ENCODE peak calls at places on chromosome 13, in nine cellular contexts. Q is mammary epithelial cell, T is lower lobe of right lung, B is H9, M is HFFc6, Y is endothelial cell, V is AG04450, S is thoracic aorta, N is AG09319. H is an unnamed sample.

GRCh38 chr13:44155422-44156293 is 218.0 kb upstream of the SERP2 start:
- DNase-seq in Q (no peak), T (peak; percentile 56), B (peak; percentile 50), M (peak; percentile 24), Y (no peak), V (no peak), S (peak; percentile 18), N (no peak), H (no peak)

GRCh38 chr13:31310781-31311180 is 111.0 kb downstream of the B3GLCT start:
- DNase-seq in Q (peak; percentile 55), T (no peak), B (no peak), M (no peak), Y (no peak), V (no peak), S (no peak), N (no peak), H (no peak)

GRCh38 chr13:74026753-74027152 is 107.5 kb downstream of the KLF12 start:
- DNase-seq in Q (peak; percentile 25), T (no peak), B (peak; percentile 81), M (no peak), Y (peak; percentile 57), V (no peak), S (no peak), N (no peak), H (no peak)

GRCh38 chr13:52461265-52461664 is 6.0 kb downstream of the CKAP2 start:
- DNase-seq in Q (no peak), T (no peak), B (no peak), M (no peak), Y (no peak), V (no peak), S (no peak), N (no peak), H (no peak)

GRCh38 chr13:97648171-97648880 is 214.4 kb downstream of the RAP2A start:
- DNase-seq in Q (peak; percentile 83), T (no peak), B (no peak), M (no peak), Y (no peak), V (no peak), S (no peak), N (no peak), H (no peak)

GRCh38 chr13:96089749-96090239 is at the start of gene HS6ST3:
- DNase-seq in Q (peak; percentile 14), T (no peak), B (peak; percentile 79), M (no peak), Y (peak; percentile 40), V (no peak), S (no peak), N (no peak), H (no peak)

GRCh38 chr13:110989331-110989730 is 74.5 kb upstream of the ANKRD10 start:
- DNase-seq in Q (no peak), T (no peak), B (no peak), M (peak; percentile 16), Y (no peak), V (no peak), S (no peak), N (no peak), H (no peak)

GRCh38 chr13:77306458-77306857 is 20.4 kb downstream of the MYCBP2 start:
- DNase-seq in Q (no peak), T (no peak), B (no peak), M (no peak), Y (no peak), V (no peak), S (no peak), N (no peak), H (no peak)

GRCh38 chr13:88586263-88586662 is 915.1 kb downstream of the SLITRK5 start:
- DNase-seq in Q (no peak), T (no peak), B (no peak), M (no peak), Y (no peak), V (no peak), S (no peak), N (no peak), H (no peak)

GRCh38 chr13:111952814-111953213 is 114.1 kb upstream of the SOX1 start:
- DNase-seq in Q (no peak), T (no peak), B (peak; percentile 4), M (no peak), Y (no peak), V (no peak), S (no peak), N (no peak), H (no peak)

GRCh38 chr13:37481858-37482227 is 116.7 kb downstream of the POSTN start:
- DNase-seq in Q (no peak), T (no peak), B (no peak), M (no peak), Y (no peak), V (no peak), S (no peak), N (no peak), H (no peak)

GRCh38 chr13:44128522-44128921 is 245.1 kb upstream of the SERP2 start:
- DNase-seq in Q (no peak), T (no peak), B (no peak), M (peak; percentile 39), Y (no peak), V (no peak), S (no peak), N (no peak), H (no peak)

GRCh38 chr13:31538067-31539042 is 201.0 kb upstream of the RXFP2 start:
- DNase-seq in Q (peak; percentile 8), T (no peak), B (no peak), M (peak; percentile 19), Y (peak; percentile 20), V (no peak), S (no peak), N (no peak), H (no peak)

GRCh38 chr13:31054632-31055031 is 107.1 kb downstream of the HSPH1 start:
- DNase-seq in Q (no peak), T (no peak), B (no peak), M (no peak), Y (no peak), V (no peak), S (no peak), N (no peak), H (no peak)

GRCh38 chr13:94967183-94968039 is 255.1 kb upstream of the SOX21 start:
- DNase-seq in Q (no peak), T (no peak), B (peak; percentile 62), M (no peak), Y (peak; percentile 52), V (no peak), S (no peak), N (no peak), H (no peak)

GRCh38 chr13:39451860-39452301 is 151.1 kb downstream of the LHFPL6 start:
- DNase-seq in Q (no peak), T (no peak), B (no peak), M (no peak), Y (peak; percentile 18), V (no peak), S (no peak), N (no peak), H (no peak)

GRCh38 chr13:91955546-91956355 is 557.3 kb downstream of the GPC5 start:
- DNase-seq in Q (no peak), T (peak; percentile 10), B (peak; percentile 37), M (no peak), Y (no peak), V (no peak), S (no peak), N (no peak), H (no peak)
- TF ChIP-seq CTCF in Q (no peak), T (no peak), B (peak; percentile 43), M (no peak), Y (no peak), V (no peak), S (no peak), N (no peak), H (no peak)

DNA sequence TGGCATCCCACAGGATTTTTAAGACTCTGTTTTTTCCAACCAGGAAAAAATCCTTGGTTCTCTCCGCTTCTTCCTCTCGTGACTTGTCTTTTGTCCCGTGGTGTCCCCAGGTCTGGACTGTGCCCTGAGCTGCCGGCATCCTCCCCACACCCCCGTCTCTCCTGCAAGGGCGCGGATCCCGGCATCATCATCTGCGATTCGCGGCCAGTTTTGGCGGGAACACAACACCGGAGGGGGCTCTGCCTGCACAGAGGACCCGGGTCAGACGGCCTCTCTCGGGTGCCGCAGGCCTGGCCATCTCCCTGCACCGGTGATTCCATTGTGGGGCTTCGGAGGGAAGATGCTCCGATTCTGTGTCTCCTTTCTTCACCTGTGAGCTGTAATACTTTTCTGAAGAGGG is 18.8 kb upstream of the GAS6 start:
- DNase-seq in Q (no peak), T (no peak), B (no peak), M (no peak), Y (no peak), V (no peak), S (no peak), N (no peak), H (no peak)
- TF ChIP-seq CTCF in Q (no peak), T (no peak), B (no peak), M (no peak), Y (no peak), V (no peak), S (no peak), N (no peak), H (no peak)

DNA sequence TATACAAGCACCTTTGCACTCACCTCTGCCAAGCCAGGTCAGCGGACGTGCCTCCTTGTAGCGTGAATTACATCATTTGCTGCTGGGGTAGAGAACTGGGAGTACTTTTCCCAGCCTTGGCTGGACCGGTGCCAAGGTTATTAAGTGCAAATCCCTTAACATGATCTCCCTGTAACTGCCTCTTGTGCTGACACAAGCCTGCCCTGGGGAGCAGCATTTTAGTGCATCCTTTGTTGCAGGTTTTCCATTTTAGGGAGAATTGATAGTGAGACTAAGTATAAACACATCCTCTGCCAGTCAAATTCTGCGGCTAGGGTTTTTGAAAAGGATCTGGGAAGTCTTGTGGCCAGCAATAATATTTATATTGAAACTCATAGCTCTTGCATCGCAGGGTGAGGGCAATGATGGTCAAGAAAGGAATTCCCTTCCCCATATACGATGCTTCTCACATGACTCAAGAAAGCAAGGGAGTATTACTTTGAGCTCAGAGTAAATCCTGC is 32.7 kb upstream of the DCLK1 start:
- DNase-seq in Q (peak; percentile 84), T (peak; percentile 86), B (no peak), M (peak; percentile 15), Y (no peak), V (peak; percentile 55), S (no peak), N (peak; percentile 54), H (peak; percentile 59)
- TF ChIP-seq CTCF in Q (no peak), T (no peak), B (no peak), M (no peak), Y (no peak), V (no peak), S (no peak), N (no peak), H (no peak)

GRCh38 chr13:51065372-51066090 is 45.5 kb downstream of the C13orf42 start:
- DNase-seq in Q (no peak), T (no peak), B (no peak), M (no peak), Y (no peak), V (no peak), S (no peak), N (no peak), H (no peak)

GRCh38 chr13:51068501-51068900 is 42.6 kb downstream of the C13orf42 start:
- DNase-seq in Q (no peak), T (no peak), B (no peak), M (no peak), Y (no peak), V (no peak), S (no peak), N (no peak), H (no peak)

GRCh38 chr13:51064753-51065152 is 46.3 kb downstream of the C13orf42 start:
- DNase-seq in Q (no peak), T (no peak), B (no peak), M (no peak), Y (no peak), V (no peak), S (no peak), N (no peak), H (no peak)

GRCh38 chr13:51067376-51068125 is 43.5 kb downstream of the C13orf42 start:
- DNase-seq in Q (no peak), T (no peak), B (no peak), M (no peak), Y (no peak), V (no peak), S (no peak), N (no peak), H (no peak)

GRCh38 chr13:51066091-51066831 is 44.8 kb downstream of the C13orf42 start:
- DNase-seq in Q (peak; percentile 71), T (no peak), B (no peak), M (no peak), Y (no peak), V (no peak), S (no peak), N (no peak), H (no peak)
- TF ChIP-seq CTCF in Q (peak; percentile 7), T (no peak), B (no peak), M (no peak), Y (no peak), V (no peak), S (no peak), N (no peak), H (no peak)

H was measured in AG09309.